ENCODE peak calls at places on chromosomes 6 and 20, in ten cellular contexts. Q is choroid plexus epithelial cell, R is body of pancreas, K is thoracic aorta, P is tibial nerve, M is AG04449, F is breast epithelium, T is pancreas, C is esophagus squamous epithelium, O is gastrocnemius medialis. L is an unnamed sample.

GRCh38 chr6:169726963-169727362 is 2.7 kb upstream of the PHF10 start:
- DNase-seq in M (no peak), F (no peak), T (no peak), Q (no peak), P (no peak), O (no peak), C (no peak), R (no peak), K (no peak), L (no peak)

GRCh38 chr6:130933712-130934200 is 106.5 kb downstream of the SMLR1 start:
- DNase-seq in F (no peak), M (peak; percentile 44), C (no peak), P (no peak), O (peak; percentile 39), K (no peak), Q (peak; percentile 70), T (no peak), R (no peak), L (no peak)

GRCh38 chr20:46670228-46670584 is 18.9 kb upstream of the SLC13A3 start:
- DNase-seq in T (no peak), R (no peak), Q (no peak), K (no peak), P (no peak), C (no peak), O (no peak), M (no peak), F (no peak), L (no peak)

GRCh38 chr6:165119231-165120020 is 190.0 kb downstream of the C6orf118 start:
- DNase-seq in K (no peak), R (no peak), O (no peak), T (no peak), P (no peak), M (no peak), F (no peak), C (no peak), Q (no peak), L (peak; percentile 58)

GRCh38 chr20:22807646-22808045 is 223.3 kb upstream of the FOXA2 start:
- DNase-seq in T (no peak), C (no peak), Q (no peak), O (no peak), R (peak; percentile 46), K (no peak), M (no peak), F (peak; percentile 54), P (no peak), L (peak; percentile 54)

GRCh38 chr20:30376767-30377658 is 880.5 kb upstream of the DEFB115 start:
- DNase-seq in P (peak; percentile 54), C (no peak), T (peak; percentile 93), R (peak; percentile 90), O (peak; percentile 74), M (peak; percentile 14), F (peak; percentile 58), Q (peak; percentile 89), K (peak; percentile 25), L (peak; percentile 69)

GRCh38 chr6:43228951-43229802 is at the start of gene DNPH1:
- DNase-seq in C (no peak), T (peak; percentile 92), K (no peak), R (peak; percentile 79), M (no peak), P (peak; percentile 67), Q (peak; percentile 63), O (peak; percentile 63), F (peak; percentile 68), L (peak; percentile 53)

GRCh38 chr6:158718431-158719126 is 68.7 kb downstream of the SYTL3 start:
- DNase-seq in O (no peak), R (peak; percentile 68), T (peak; percentile 74), C (no peak), P (no peak), K (no peak), M (no peak), Q (peak; percentile 63), F (no peak), L (peak; percentile 26)

DNA sequence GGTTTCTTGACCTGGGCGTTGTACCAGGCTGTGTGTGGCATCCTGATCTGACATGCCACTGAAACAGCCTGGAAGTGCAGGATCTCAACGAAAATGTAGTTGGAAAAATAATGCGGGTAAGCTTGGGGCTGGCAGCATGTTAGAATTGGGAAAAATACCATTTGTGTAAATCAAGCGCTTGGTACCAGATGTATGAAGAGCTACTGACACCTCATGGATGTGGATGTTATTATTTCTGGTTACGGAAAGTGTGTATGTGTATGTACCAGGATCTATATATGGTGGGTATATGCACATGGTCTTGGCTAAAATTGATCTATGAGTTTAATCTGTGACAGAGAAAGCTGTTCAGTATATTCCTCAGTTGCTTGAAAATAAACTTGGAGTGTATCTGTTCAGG is 22.7 kb downstream of the HIVEP1 start:
- DNase-seq in P (no peak), Q (peak; percentile 26), O (no peak), T (no peak), K (no peak), R (no peak), C (no peak), M (no peak), F (no peak), L (no peak)
- TF ChIP-seq CTCF in P (no peak), Q (peak; percentile 18), O (no peak), T (no peak), K (no peak), R (peak; percentile 42), C (peak; percentile 19), M (no peak), F (no peak), L (no peak)

GRCh38 chr6:52843600-52843999 is 3.0 kb upstream of the GSTA5 start:
- DNase-seq in M (no peak), F (no peak), Q (no peak), O (no peak), R (no peak), C (no peak), K (no peak), P (no peak), T (no peak), L (no peak)

GRCh38 chr6:52840763-52841585 is at the start of gene GSTA5:
- DNase-seq in Q (no peak), C (no peak), F (peak; percentile 45), K (no peak), O (no peak), M (no peak), P (no peak), R (no peak), T (no peak), L (no peak)

GRCh38 chr6:52849137-52849536 is 8.5 kb upstream of the GSTA5 start:
- DNase-seq in P (no peak), T (no peak), F (no peak), M (no peak), Q (no peak), R (no peak), K (no peak), C (no peak), O (no peak), L (no peak)

DNA sequence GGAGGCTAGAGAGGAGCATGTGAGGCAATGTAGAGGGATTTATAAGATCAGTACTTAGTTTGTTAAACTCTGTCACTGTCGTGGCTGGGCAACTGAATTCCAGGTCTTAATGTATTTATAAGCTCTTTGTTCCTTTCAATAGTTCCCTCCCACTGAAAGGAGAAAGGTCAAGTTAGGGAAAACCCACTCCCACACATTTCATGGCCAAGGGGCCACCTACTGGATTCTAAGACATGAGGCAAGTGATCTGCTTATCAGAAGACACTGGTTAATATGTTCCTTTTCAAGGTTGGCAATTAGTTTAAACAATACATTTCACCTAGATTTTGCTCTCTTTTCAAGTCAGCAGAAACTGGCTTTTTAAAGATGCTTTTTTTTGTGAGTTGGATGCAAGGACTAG is 5.4 kb upstream of the GSTA5 start:
- DNase-seq in C (no peak), K (no peak), O (no peak), Q (no peak), M (no peak), F (no peak), P (no peak), T (no peak), R (no peak), L (no peak)
- H3K4me3 ChIP-seq in C (no peak overlapping the region), K (no peak overlapping the region), O (no peak overlapping the region), Q (no peak overlapping the region), M (no peak overlapping the region), F (no peak overlapping the region), P (no peak overlapping the region), T (no peak overlapping the region), R (no peak overlapping the region), L (no peak overlapping the region)

DNA sequence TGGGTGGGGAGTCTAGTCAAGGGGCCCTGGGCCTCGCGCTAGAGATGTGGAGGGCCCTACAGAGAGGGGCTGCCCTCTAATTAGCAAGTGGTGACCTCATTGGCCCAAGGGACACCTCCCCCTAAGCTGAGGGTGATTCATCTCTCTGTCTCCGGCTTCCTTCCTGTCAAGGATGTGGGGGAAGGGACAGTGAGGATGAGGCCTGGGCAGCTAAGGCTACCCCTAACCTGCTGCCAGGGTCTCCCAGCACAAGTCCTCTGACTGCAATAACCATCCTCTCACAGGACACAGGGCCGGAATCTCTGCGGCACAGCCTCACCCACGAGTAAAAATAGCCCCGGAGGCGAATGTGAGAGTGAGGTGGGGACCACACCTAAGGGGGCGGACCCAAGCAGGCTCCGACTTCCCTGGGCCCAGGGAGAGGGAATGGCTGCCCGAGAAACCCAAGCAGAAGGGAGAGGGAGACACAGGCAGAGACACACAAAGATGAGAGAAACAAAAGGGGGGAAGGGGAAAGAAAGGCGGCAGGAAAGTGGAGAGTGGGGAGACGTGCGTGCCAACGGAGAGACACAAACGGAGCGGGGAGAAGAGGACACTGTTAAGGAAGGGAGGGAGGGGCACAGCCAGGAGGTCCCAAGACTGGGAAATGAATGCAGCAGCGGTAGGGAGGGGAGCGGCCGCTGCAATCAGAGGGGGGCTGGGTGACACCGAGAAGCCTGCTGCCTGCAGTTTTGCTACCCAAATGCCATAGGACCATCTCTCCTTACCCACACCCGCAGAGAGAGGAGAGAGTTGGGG is 1.4 kb downstream of the CLIC1 start:
- DNase-seq in T (no peak), C (no peak), P (peak; percentile 36), Q (peak; percentile 61), K (no peak), F (no peak), R (peak; percentile 62), O (peak; percentile 22), M (no peak), L (peak; percentile 86)
- TF ChIP-seq CTCF in T (no peak), C (no peak), P (no peak), Q (no peak), K (no peak), F (no peak), R (no peak), O (no peak), M (no peak), L (no peak)

GRCh38 chr20:37479925-37480691 is 40.9 kb upstream of the NNAT start:
- DNase-seq in M (no peak), C (no peak), O (no peak), K (no peak), F (no peak), Q (no peak), P (no peak), T (no peak), R (no peak), L (no peak)
- H3K4me3 ChIP-seq in M (no peak overlapping the region), C (no peak overlapping the region), O (no peak overlapping the region), K (no peak overlapping the region), F (no peak overlapping the region), Q (no peak overlapping the region), P (no peak overlapping the region), T (no peak overlapping the region), R (no peak overlapping the region), L (no peak overlapping the region)